ENCODE peak calls at places on chromosomes 11 and 22, in four cellular contexts. One of them, this sample, is unnamed.

GRCh38 chr22:49303781-49304461 is 523.8 kb downstream of the BRD1 start:
- DNase-seq in GM12892: no peak
- DNase-seq in HepG2: no peak
- DNase-seq in SK-N-SH: no peak
- DNase-seq in this sample: no peak

GRCh38 chr11:129620705-129621104 is 194.9 kb upstream of the TMEM45B start:
- DNase-seq in HepG2: no peak
- DNase-seq in SK-N-SH: no peak
- DNase-seq in GM12892: no peak
- DNase-seq in this sample: no peak

GRCh38 chr22:43848366-43849171 is 13.7 kb downstream of the SULT4A1 start:
- DNase-seq in SK-N-SH: peak
- DNase-seq in GM12892: no peak
- DNase-seq in HepG2: no peak
- DNase-seq in this sample: no peak

GRCh38 chr11:93908689-93909088 is 58.3 kb upstream of the VSTM5 start:
- DNase-seq in HepG2: no peak
- DNase-seq in GM12892: no peak
- DNase-seq in SK-N-SH: no peak
- DNase-seq in this sample: no peak

GRCh38 chr11:113926273-113927183 is 21.9 kb downstream of the HTR3B start:
- DNase-seq in SK-N-SH: no peak
- DNase-seq in HepG2: no peak
- DNase-seq in GM12892: no peak
- DNase-seq in this sample: no peak

GRCh38 chr11:91846002-91846401 is 378.6 kb upstream of the FAT3 start:
- DNase-seq in HepG2: no peak
- DNase-seq in GM12892: no peak
- DNase-seq in SK-N-SH: no peak
- DNase-seq in this sample: no peak

GRCh38 chr11:119592642-119593041 is 136.4 kb downstream of the NECTIN1 start:
- DNase-seq in GM12892: no peak
- DNase-seq in HepG2: no peak
- DNase-seq in SK-N-SH: no peak
- DNase-seq in this sample: no peak

GRCh38 chr22:29647954-29648737 is 44.7 kb downstream of the NF2 start:
- DNase-seq in SK-N-SH: no peak
- DNase-seq in GM12892: no peak
- DNase-seq in HepG2: no peak
- DNase-seq in this sample: no peak

GRCh38 chr11:129766858-129767604 is 48.6 kb upstream of the TMEM45B start:
- DNase-seq in HepG2: peak
- DNase-seq in SK-N-SH: peak
- DNase-seq in GM12892: no peak
- DNase-seq in this sample: no peak

GRCh38 chr11:12287009-12287373 is 90.4 kb upstream of the PARVA start:
- DNase-seq in GM12892: no peak
- DNase-seq in HepG2: peak
- DNase-seq in SK-N-SH: peak
- DNase-seq in this sample: no peak

GRCh38 chr11:73085189-73085875 is 56.8 kb downstream of the FCHSD2 start:
- DNase-seq in GM12892: no peak
- DNase-seq in SK-N-SH: no peak
- DNase-seq in HepG2: peak
- DNase-seq in this sample: no peak

GRCh38 chr22:32473388-32473952 is 1.1 kb upstream of the FBXO7 start:
- DNase-seq in SK-N-SH: peak
- DNase-seq in HepG2: peak
- DNase-seq in GM12892: peak
- DNase-seq in this sample: peak

GRCh38 chr11:118572914-118573550 is 823 bp downstream of the ARCN1 start:
- DNase-seq in SK-N-SH: peak
- DNase-seq in HepG2: peak
- DNase-seq in GM12892: no peak
- DNase-seq in this sample: no peak

GRCh38 chr11:105489431-105489830 is 120.4 kb upstream of the GRIA4 start:
- DNase-seq in SK-N-SH: no peak
- DNase-seq in HepG2: no peak
- DNase-seq in GM12892: no peak
- DNase-seq in this sample: no peak
- TF ChIP-seq TAF1 in SK-N-SH: no peak
- TF ChIP-seq TAF1 in HepG2: no peak
- TF ChIP-seq TAF1 in GM12892: no peak
- TF ChIP-seq TAF1 in this sample: no peak

DNA sequence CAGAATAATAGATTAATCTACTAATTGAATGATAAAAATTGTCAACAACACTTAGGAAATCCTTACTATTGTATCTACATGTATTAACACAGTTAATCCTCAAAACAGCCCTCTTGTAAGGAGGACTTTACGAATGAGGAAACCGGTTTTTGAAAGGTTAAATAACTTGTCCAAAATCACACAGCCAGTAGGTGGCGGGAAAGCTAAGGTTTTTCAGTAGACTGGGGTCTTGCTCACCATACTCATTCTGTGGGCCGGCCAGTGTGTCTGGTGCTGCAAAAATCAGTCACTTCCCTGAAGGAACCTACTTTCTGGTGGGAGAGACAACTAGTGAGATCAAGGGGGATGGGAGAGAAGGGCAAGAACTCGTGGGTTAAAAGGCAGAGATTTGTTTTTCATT is 3.8 kb downstream of the DCPS start:
- DNase-seq in HepG2: peak
- DNase-seq in SK-N-SH: peak
- DNase-seq in GM12892: no peak
- DNase-seq in this sample: no peak
- TF ChIP-seq TAF1 in HepG2: no peak
- TF ChIP-seq TAF1 in SK-N-SH: no peak
- TF ChIP-seq TAF1 in GM12892: no peak
- TF ChIP-seq TAF1 in this sample: no peak

DNA sequence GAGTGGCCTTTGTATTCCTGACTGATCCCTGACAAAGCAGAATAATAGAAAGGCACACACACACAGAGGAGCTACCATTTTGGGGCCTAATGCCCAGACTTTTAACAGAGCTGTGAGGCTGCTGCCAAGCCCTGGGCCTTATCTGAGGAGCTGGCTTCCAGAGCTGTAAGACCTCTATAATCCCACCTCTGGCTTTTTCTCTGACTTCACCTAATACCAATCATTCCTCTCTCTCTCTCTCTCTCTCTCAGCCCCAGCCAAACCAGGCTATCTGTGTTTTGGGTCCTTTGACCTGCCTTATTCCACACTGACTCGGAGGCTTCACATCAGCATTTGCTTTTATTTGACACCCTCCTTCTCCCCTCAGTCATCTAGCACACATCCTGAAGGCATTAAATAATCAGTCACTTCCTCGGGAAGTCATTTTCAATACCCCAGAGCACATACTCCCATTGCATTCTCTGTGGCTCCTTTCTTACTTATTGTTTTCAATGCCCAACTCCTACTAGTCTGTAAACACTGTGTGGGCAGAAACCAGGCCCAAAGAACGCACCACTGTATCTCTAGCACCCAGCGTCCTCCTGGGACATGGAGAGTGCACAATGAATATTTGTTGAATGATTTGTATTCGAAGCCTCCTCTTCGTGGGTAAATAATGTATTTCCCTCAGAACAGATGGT is 21.2 kb upstream of the TRIM44 start:
- DNase-seq in GM12892: no peak
- DNase-seq in HepG2: no peak
- DNase-seq in SK-N-SH: no peak
- DNase-seq in this sample: no peak
- TF ChIP-seq TAF1 in GM12892: no peak
- TF ChIP-seq TAF1 in HepG2: no peak
- TF ChIP-seq TAF1 in SK-N-SH: no peak
- TF ChIP-seq TAF1 in this sample: no peak

DNA sequence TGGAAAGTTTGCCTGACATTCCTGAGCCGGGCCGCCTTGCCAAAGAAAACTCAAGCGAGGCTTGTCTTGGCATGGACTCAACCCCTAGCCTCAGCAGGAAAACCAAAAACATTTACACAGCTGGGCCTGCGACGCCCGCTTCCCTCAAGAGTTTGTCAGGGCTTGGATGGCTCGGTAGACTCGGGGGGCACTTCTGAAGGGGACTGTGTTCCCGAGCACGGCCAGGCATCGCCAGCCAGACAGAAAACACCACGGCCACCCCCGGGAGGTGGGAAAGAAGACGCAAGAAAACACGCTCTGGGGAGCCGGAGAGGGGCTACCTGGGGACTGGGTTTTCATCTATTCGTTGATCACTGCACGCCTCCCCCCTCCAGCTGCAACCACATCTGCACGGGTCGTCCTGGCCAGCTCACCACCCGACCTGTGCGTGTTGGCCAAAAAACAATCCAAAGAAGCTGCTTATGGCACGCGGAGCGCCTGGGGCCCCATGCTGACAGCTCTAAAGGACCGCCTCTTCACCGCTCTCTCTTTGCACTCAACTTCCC is 380.7 kb downstream of the MN1 start:
- DNase-seq in GM12892: no peak
- DNase-seq in HepG2: no peak
- DNase-seq in SK-N-SH: no peak
- DNase-seq in this sample: no peak
- TF ChIP-seq TAF1 in GM12892: no peak
- TF ChIP-seq TAF1 in HepG2: no peak
- TF ChIP-seq TAF1 in SK-N-SH: no peak
- TF ChIP-seq TAF1 in this sample: no peak

DNA sequence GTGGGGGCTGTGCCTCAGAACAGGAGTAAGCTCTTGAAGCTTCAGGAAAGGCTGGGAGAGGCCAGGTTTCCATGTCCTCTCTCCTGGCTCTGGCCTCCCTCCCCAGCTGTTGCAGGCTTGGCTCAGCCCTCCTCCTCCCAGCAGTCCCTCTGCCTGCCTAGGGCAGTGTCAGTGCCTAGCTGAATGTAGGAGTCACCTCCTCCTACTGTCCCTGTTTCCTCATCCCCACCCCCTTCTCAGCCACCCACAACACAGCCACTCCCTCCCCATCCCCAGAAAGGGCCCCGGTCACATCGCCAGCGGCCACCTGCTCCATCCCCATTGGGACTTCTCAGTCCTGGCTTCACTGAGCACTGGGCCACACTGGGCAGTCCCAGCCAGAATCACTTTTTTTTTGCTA is 2.9 kb upstream of the FBLN1 start:
- DNase-seq in SK-N-SH: no peak
- DNase-seq in GM12892: no peak
- DNase-seq in HepG2: no peak
- DNase-seq in this sample: no peak
- TF ChIP-seq TAF1 in SK-N-SH: no peak
- TF ChIP-seq TAF1 in GM12892: no peak
- TF ChIP-seq TAF1 in HepG2: no peak
- TF ChIP-seq TAF1 in this sample: no peak

GRCh38 chr11:36464720-36465119 is 45.4 kb downstream of the TRAF6 start:
- DNase-seq in SK-N-SH: no peak
- DNase-seq in HepG2: no peak
- DNase-seq in GM12892: no peak
- DNase-seq in this sample: no peak
- TF ChIP-seq TAF1 in SK-N-SH: no peak
- TF ChIP-seq TAF1 in HepG2: no peak
- TF ChIP-seq TAF1 in GM12892: no peak
- TF ChIP-seq TAF1 in this sample: no peak

GRCh38 chr11:115066111-115066660 is 387.9 kb downstream of the NXPE2 start:
- DNase-seq in SK-N-SH: no peak
- DNase-seq in HepG2: no peak
- DNase-seq in GM12892: no peak
- DNase-seq in this sample: no peak

GRCh38 chr11:115069599-115069998 is 391.3 kb downstream of the NXPE2 start:
- DNase-seq in GM12892: no peak
- DNase-seq in HepG2: no peak
- DNase-seq in SK-N-SH: no peak
- DNase-seq in this sample: no peak

GRCh38 chr11:115065314-115065713 is 387.0 kb downstream of the NXPE2 start:
- DNase-seq in SK-N-SH: no peak
- DNase-seq in HepG2: no peak
- DNase-seq in GM12892: no peak
- DNase-seq in this sample: no peak

GRCh38 chr11:115067471-115067870 is 389.1 kb downstream of the NXPE2 start:
- DNase-seq in SK-N-SH: no peak
- DNase-seq in GM12892: no peak
- DNase-seq in HepG2: no peak
- DNase-seq in this sample: no peak
- TF ChIP-seq TAF1 in SK-N-SH: no peak
- TF ChIP-seq TAF1 in GM12892: no peak
- TF ChIP-seq TAF1 in HepG2: no peak
- TF ChIP-seq TAF1 in this sample: no peak

GRCh38 chr11:133202816-133203215 is 329.5 kb downstream of the OPCML start:
- DNase-seq in GM12892: no peak
- DNase-seq in HepG2: no peak
- DNase-seq in SK-N-SH: no peak
- DNase-seq in this sample: no peak

GRCh38 chr11:133197425-133197824 is 334.9 kb downstream of the OPCML start:
- DNase-seq in HepG2: no peak
- DNase-seq in SK-N-SH: no peak
- DNase-seq in GM12892: no peak
- DNase-seq in this sample: no peak

DNA sequence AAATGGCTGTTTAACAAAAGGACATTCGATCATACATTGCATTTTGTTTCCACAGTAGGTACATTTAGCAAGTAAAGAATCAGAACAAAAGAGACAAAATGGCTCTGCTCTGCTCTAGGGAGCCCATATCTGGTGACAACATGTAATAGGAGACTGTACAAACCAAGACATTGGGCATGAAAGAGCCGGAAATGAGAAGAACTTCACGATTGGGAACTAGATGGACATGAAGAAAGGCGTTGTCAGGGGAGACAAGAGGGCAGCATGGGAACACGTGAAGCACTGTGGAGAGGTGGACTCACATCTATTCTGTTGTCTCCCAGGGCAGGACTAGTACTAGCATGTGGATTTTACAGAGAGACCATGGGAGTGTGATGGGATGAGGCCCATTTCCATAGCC is 334.0 kb downstream of the OPCML start:
- DNase-seq in GM12892: no peak
- DNase-seq in SK-N-SH: no peak
- DNase-seq in HepG2: no peak
- DNase-seq in this sample: no peak
- TF ChIP-seq TAF1 in GM12892: no peak
- TF ChIP-seq TAF1 in SK-N-SH: no peak
- TF ChIP-seq TAF1 in HepG2: no peak
- TF ChIP-seq TAF1 in this sample: no peak

GRCh38 chr11:125465254-125465653 is 30.8 kb downstream of the FEZ1 start:
- DNase-seq in SK-N-SH: no peak
- DNase-seq in GM12892: no peak
- DNase-seq in HepG2: no peak
- DNase-seq in this sample: no peak

GRCh38 chr11:125464671-125465070 is 31.4 kb downstream of the FEZ1 start:
- DNase-seq in HepG2: no peak
- DNase-seq in GM12892: no peak
- DNase-seq in SK-N-SH: no peak
- DNase-seq in this sample: no peak

GRCh38 chr11:125463590-125464265 is 32.3 kb downstream of the FEZ1 start:
- DNase-seq in GM12892: no peak
- DNase-seq in SK-N-SH: no peak
- DNase-seq in HepG2: no peak
- DNase-seq in this sample: no peak

GRCh38 chr11:125465701-125466100 is 30.4 kb downstream of the FEZ1 start:
- DNase-seq in SK-N-SH: no peak
- DNase-seq in HepG2: no peak
- DNase-seq in GM12892: no peak
- DNase-seq in this sample: no peak

DNA sequence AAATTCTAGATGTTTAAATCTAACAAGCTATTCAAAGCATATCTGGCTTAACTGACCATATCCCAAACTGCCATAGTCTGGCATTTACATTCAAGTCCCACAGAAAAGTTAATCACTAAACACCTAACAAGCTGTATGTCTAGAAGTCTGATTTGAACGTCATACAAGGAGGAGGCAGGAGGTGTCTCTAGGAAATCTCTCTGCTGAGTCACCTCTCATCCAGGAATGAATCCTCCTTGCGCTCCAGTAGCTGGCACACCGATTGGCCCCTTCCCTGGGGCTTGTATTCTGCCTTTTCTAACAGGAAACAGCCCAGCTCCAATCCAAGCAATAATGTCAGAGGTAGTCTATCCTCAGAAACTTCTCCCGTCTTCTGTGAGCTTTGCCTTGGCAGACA is 31.8 kb downstream of the FEZ1 start:
- DNase-seq in HepG2: no peak
- DNase-seq in GM12892: no peak
- DNase-seq in SK-N-SH: no peak
- DNase-seq in this sample: no peak
- TF ChIP-seq TAF1 in HepG2: no peak
- TF ChIP-seq TAF1 in GM12892: no peak
- TF ChIP-seq TAF1 in SK-N-SH: no peak
- TF ChIP-seq TAF1 in this sample: no peak

This sample was measured in GM12891.